ENCODE peak calls at places on chromosome 17, in eight cellular contexts. G, M, R, I, S, J, Z and H are unnamed samples.

GRCh38 chr17:9125722-9126121 is 104.4 kb downstream of the NTN1 start:
- DNase-seq in I (no peak), R (no peak), S (no peak), G (no peak), Z (no peak), J (no peak), M (no peak), H (no peak)

GRCh38 chr17:72529386-72529785 is 408.6 kb downstream of the SOX9 start:
- DNase-seq in J (no peak), I (no peak), Z (no peak), S (no peak), M (no peak), R (no peak), G (no peak), H (no peak)

GRCh38 chr17:55437165-55437605 is 15.6 kb upstream of the MMD start:
- DNase-seq in J (no peak), R (no peak), Z (no peak), M (no peak), I (peak), G (no peak), S (peak), H (no peak)

GRCh38 chr17:50152736-50153135 is 2.3 kb upstream of the PPP1R9B start:
- DNase-seq in Z (no peak), M (no peak), S (no peak), G (no peak), I (peak), R (no peak), J (no peak), H (no peak)

GRCh38 chr17:75131278-75132017 is at the start of gene NT5C:
- DNase-seq in M (peak), R (peak), G (peak), S (peak), Z (peak), J (peak), I (peak), H (peak)

GRCh38 chr17:76506408-76507328 is 5.4 kb upstream of the RHBDF2 start:
- DNase-seq in R (peak), G (peak), J (peak), S (peak), M (peak), I (peak), Z (peak), H (peak)

GRCh38 chr17:71302721-71303549 is 817.9 kb upstream of the SOX9 start:
- DNase-seq in J (peak), R (no peak), Z (peak), G (no peak), M (no peak), I (no peak), S (no peak), H (no peak)

GRCh38 chr17:29158515-29159275 is 21.5 kb downstream of the MYO18A start:
- DNase-seq in G (peak), Z (no peak), R (no peak), I (no peak), M (peak), J (no peak), S (no peak), H (no peak)

GRCh38 chr17:44628234-44629188 is 27.8 kb upstream of the MEIOC start:
- DNase-seq in G (no peak), S (peak), J (no peak), I (peak), R (no peak), Z (no peak), M (peak), H (no peak)

GRCh38 chr17:7704601-7705268 is at the start of gene EFNB3:
- DNase-seq in I (peak), M (no peak), G (peak), J (peak), R (peak), Z (peak), S (no peak), H (no peak)

GRCh38 chr17:73902416-73903181 is 258.4 kb upstream of the SDK2 start:
- DNase-seq in M (no peak), R (no peak), G (no peak), I (peak), J (no peak), S (peak), Z (no peak), H (no peak)

GRCh38 chr17:39782481-39782880 is 44.7 kb downstream of the GRB7 start:
- DNase-seq in S (no peak), I (no peak), M (no peak), Z (peak), R (no peak), G (peak), J (no peak), H (no peak)

GRCh38 chr17:76003915-76004314 is 3.3 kb downstream of the CDK3 start:
- DNase-seq in Z (no peak), R (no peak), M (no peak), J (no peak), S (no peak), I (no peak), G (no peak), H (no peak)

GRCh38 chr17:48718781-48719641 is 3.3 kb downstream of the PRAC1 start:
- DNase-seq in R (no peak), S (no peak), Z (no peak), M (no peak), G (no peak), J (no peak), I (no peak), H (no peak)

GRCh38 chr17:32496348-32497078 is 9.7 kb downstream of the CDK5R1 start:
- DNase-seq in I (peak), R (no peak), J (no peak), G (peak), M (no peak), Z (peak), S (no peak), H (no peak)

GRCh38 chr17:58153046-58153445 is 4.9 kb downstream of the OR4D1 start:
- DNase-seq in I (no peak), R (no peak), S (no peak), Z (no peak), J (no peak), G (no peak), M (no peak), H (no peak)

GRCh38 chr17:60528828-60529227 is 2.8 kb upstream of the APPBP2 start:
- DNase-seq in Z (no peak), J (no peak), R (no peak), S (no peak), G (no peak), M (no peak), I (no peak), H (no peak)

GRCh38 chr17:43368740-43369506 is 29.9 kb upstream of the ARL4D start:
- DNase-seq in M (peak), G (peak), Z (peak), S (peak), I (peak), R (peak), J (no peak), H (peak)

GRCh38 chr17:79970576-79971068 is 65.0 kb downstream of the TBC1D16 start:
- DNase-seq in G (no peak), R (no peak), I (no peak), Z (peak), M (peak), J (no peak), S (peak), H (peak)

GRCh38 chr17:40448213-40448638 is 5.0 kb downstream of the IGFBP4 start:
- DNase-seq in G (peak), I (peak), S (no peak), J (no peak), Z (no peak), R (no peak), M (peak), H (no peak)

GRCh38 chr17:42288985-42289862 is 926 bp downstream of the STAT5A start:
- DNase-seq in R (no peak), S (no peak), Z (no peak), J (no peak), G (no peak), M (peak), I (peak), H (no peak)

GRCh38 chr17:28745052-28745776 is 1.4 kb downstream of the TRAF4 start:
- DNase-seq in G (peak), Z (peak), M (peak), J (no peak), I (peak), S (peak), R (no peak), H (no peak)

GRCh38 chr17:13410874-13411273 is 190.9 kb downstream of the HS3ST3A1 start:
- DNase-seq in G (no peak), J (no peak), M (no peak), Z (no peak), S (no peak), R (no peak), I (peak), H (no peak)

GRCh38 chr17:48048321-48049140 is at the start of gene NFE2L1:
- DNase-seq in S (peak), Z (peak), M (peak), R (peak), I (peak), G (peak), J (peak), H (peak)

GRCh38 chr17:17848311-17848710 is 11.5 kb upstream of the SREBF1 start:
- DNase-seq in S (no peak), I (no peak), J (no peak), G (no peak), Z (no peak), R (no peak), M (no peak), H (no peak)

GRCh38 chr17:64380985-64381384 is 9.7 kb downstream of the PECAM1 start:
- DNase-seq in Z (no peak), I (no peak), G (no peak), M (no peak), J (no peak), R (no peak), S (no peak), H (no peak)

GRCh38 chr17:17004251-17004996 is 32.5 kb upstream of the TNFRSF13B start:
- DNase-seq in S (no peak), R (no peak), G (no peak), Z (no peak), M (no peak), J (no peak), I (no peak), H (no peak)

GRCh38 chr17:77479372-77479781 is 338.6 kb downstream of the SEC14L1 start:
- DNase-seq in G (no peak), S (peak), I (no peak), R (no peak), Z (no peak), J (no peak), M (no peak), H (no peak)

GRCh38 chr17:39209317-39210092 is 9.4 kb downstream of the RPL19 start:
- DNase-seq in G (no peak), M (peak), Z (no peak), I (peak), J (no peak), S (peak), R (no peak), H (no peak)

GRCh38 chr17:29571883-29572681 is 3.6 kb downstream of the TP53I13 start:
- DNase-seq in S (no peak), M (peak), J (no peak), I (peak), G (no peak), R (no peak), Z (no peak), H (no peak)

GRCh38 chr17:7354262-7354781 is 634 bp upstream of the TMEM95 start:
- DNase-seq in G (peak), J (no peak), M (no peak), I (no peak), R (no peak), S (no peak), Z (peak), H (no peak)

GRCh38 chr17:15233022-15233805 is 31.9 kb downstream of the PMP22 start:
- DNase-seq in R (peak), I (peak), G (peak), S (peak), M (no peak), Z (peak), J (no peak), H (no peak)

GRCh38 chr17:28151001-28151400 is 108.5 kb downstream of the NLK start:
- DNase-seq in J (no peak), I (no peak), G (no peak), S (no peak), R (no peak), Z (no peak), M (no peak), H (no peak)

GRCh38 chr17:21282850-21283249 is 1.7 kb upstream of the MAP2K3 start:
- DNase-seq in G (no peak), M (no peak), J (no peak), Z (no peak), S (no peak), R (no peak), I (no peak), H (no peak)

GRCh38 chr17:36592316-36592710 is 634 bp downstream of the DHRS11 start:
- DNase-seq in J (no peak), I (no peak), R (peak), S (no peak), Z (no peak), M (no peak), G (peak), H (no peak)

GRCh38 chr17:28381141-28381825 is 9.8 kb downstream of the SARM1 start:
- DNase-seq in I (no peak), J (no peak), S (no peak), Z (no peak), M (no peak), G (no peak), R (no peak), H (no peak)

GRCh38 chr17:17385502-17385901 is 82.3 kb downstream of the NT5M start:
- DNase-seq in S (no peak), R (no peak), M (no peak), J (no peak), I (peak), G (no peak), Z (no peak), H (no peak)

GRCh38 chr17:28221751-28222414 is 97.1 kb upstream of the TMEM97 start:
- DNase-seq in Z (peak), J (no peak), R (no peak), I (no peak), M (no peak), S (no peak), G (no peak), H (no peak)